ENCODE peak calls at places on chromosomes 5 and 9, in seven cellular contexts. Y, A, R, E, C, P and N are unnamed samples.

GRCh38 chr5:158940977-158941376 is 158.7 kb downstream of the EBF1 start:
- DNase-seq in Y (no peak), A (no peak), R (no peak), E (no peak), C (no peak), P (no peak), N (no peak)

GRCh38 chr5:69493235-69493925 is 790 bp downstream of the OCLN start:
- DNase-seq in Y (no peak), A (peak; percentile 79), R (peak; percentile 33), E (peak; percentile 45), C (no peak), P (peak; percentile 56), N (peak; percentile 64)

GRCh38 chr9:99505915-99506314 is 283.8 kb downstream of the SEC61B start:
- DNase-seq in Y (no peak), A (no peak), R (no peak), E (no peak), C (no peak), P (no peak), N (no peak)

GRCh38 chr5:60076746-60077145 is 183.2 kb upstream of the PDE4D start:
- DNase-seq in Y (no peak), A (no peak), R (no peak), E (no peak), C (no peak), P (no peak), N (no peak)

GRCh38 chr5:156182174-156182967 is 144.6 kb upstream of the SGCD start:
- DNase-seq in Y (peak; percentile 35), A (no peak), R (peak; percentile 8), E (no peak), C (no peak), P (no peak), N (no peak)

GRCh38 chr5:1158647-1159340 is 42.6 kb upstream of the SLC6A19 start:
- DNase-seq in Y (no peak), A (no peak), R (no peak), E (no peak), C (no peak), P (no peak), N (no peak)

GRCh38 chr5:64074533-64074932 is 91.1 kb upstream of the RNF180 start:
- DNase-seq in Y (peak; percentile 3), A (peak; percentile 49), R (peak; percentile 20), E (peak; percentile 27), C (peak; percentile 1), P (peak; percentile 38), N (peak; percentile 79)

GRCh38 chr9:7780261-7780988 is 19.2 kb downstream of the DMAC1 start:
- DNase-seq in Y (peak; percentile 73), A (no peak), R (peak; percentile 64), E (peak; percentile 14), C (peak; percentile 55), P (no peak), N (peak; percentile 28)

GRCh38 chr9:110969971-110970381 is 68.3 kb downstream of the LPAR1 start:
- DNase-seq in Y (peak; percentile 85), A (no peak), R (peak; percentile 64), E (no peak), C (peak; percentile 91), P (no peak), N (no peak)

GRCh38 chr5:139561655-139562451 is 714 bp downstream of the UBE2D2 start:
- DNase-seq in Y (peak; percentile 34), A (peak; percentile 72), R (peak; percentile 60), E (no peak), C (peak; percentile 67), P (peak; percentile 36), N (peak; percentile 65)

GRCh38 chr9:14211564-14211963 is 102.4 kb downstream of the NFIB start:
- DNase-seq in Y (no peak), A (no peak), R (no peak), E (no peak), C (no peak), P (no peak), N (no peak)

GRCh38 chr5:140570488-140570887 is 5.9 kb downstream of the SLC35A4 start:
- DNase-seq in Y (no peak), A (no peak), R (no peak), E (no peak), C (no peak), P (no peak), N (no peak)

GRCh38 chr5:77881528-77881927 is 105.4 kb upstream of the TBCA start:
- DNase-seq in Y (peak; percentile 18), A (no peak), R (no peak), E (no peak), C (peak; percentile 43), P (no peak), N (no peak)

GRCh38 chr9:88697764-88698436 is 162.9 kb downstream of the NXNL2 start:
- DNase-seq in Y (peak; percentile 39), A (no peak), R (peak; percentile 69), E (no peak), C (no peak), P (no peak), N (no peak)

GRCh38 chr5:77990020-77990419 is 213.9 kb upstream of the TBCA start:
- DNase-seq in Y (no peak), A (no peak), R (no peak), E (no peak), C (no peak), P (peak; percentile 62), N (peak; percentile 62)

GRCh38 chr5:145471831-145472616 is 363.1 kb downstream of the PRELID2 start:
- DNase-seq in Y (peak; percentile 36), A (no peak), R (no peak), E (peak; percentile 23), C (no peak), P (no peak), N (peak; percentile 61)

GRCh38 chr5:122377023-122377422 is 65.0 kb downstream of the SNCAIP start:
- DNase-seq in Y (peak; percentile 26), A (no peak), R (peak; percentile 15), E (no peak), C (no peak), P (no peak), N (no peak)

GRCh38 chr5:61582421-61582820 is 250.4 kb downstream of the ZSWIM6 start:
- DNase-seq in Y (no peak), A (no peak), R (no peak), E (no peak), C (no peak), P (no peak), N (no peak)

GRCh38 chr9:93431498-93432105 is 19.9 kb upstream of the FAM120A start:
- DNase-seq in Y (no peak), A (no peak), R (no peak), E (no peak), C (no peak), P (no peak), N (no peak)
- H2AK5ac ChIP-seq in Y (no peak overlapping the region), A (no peak overlapping the region), R (no peak overlapping the region), E (no peak overlapping the region), C (no peak overlapping the region), P (no peak overlapping the region), N (no peak overlapping the region)

GRCh38 chr5:79183011-79183410 is 52.9 kb upstream of the JMY start:
- DNase-seq in Y (no peak), A (no peak), R (no peak), E (no peak), C (no peak), P (no peak), N (no peak)

GRCh38 chr5:79186021-79186420 is 49.9 kb upstream of the JMY start:
- DNase-seq in Y (no peak), A (no peak), R (no peak), E (no peak), C (no peak), P (no peak), N (no peak)

GRCh38 chr5:79183617-79184016 is 52.3 kb upstream of the JMY start:
- DNase-seq in Y (no peak), A (no peak), R (no peak), E (no peak), C (no peak), P (no peak), N (no peak)

GRCh38 chr5:79182141-79182540 is 53.8 kb upstream of the JMY start:
- DNase-seq in Y (no peak), A (no peak), R (no peak), E (no peak), C (no peak), P (no peak), N (no peak)

DNA sequence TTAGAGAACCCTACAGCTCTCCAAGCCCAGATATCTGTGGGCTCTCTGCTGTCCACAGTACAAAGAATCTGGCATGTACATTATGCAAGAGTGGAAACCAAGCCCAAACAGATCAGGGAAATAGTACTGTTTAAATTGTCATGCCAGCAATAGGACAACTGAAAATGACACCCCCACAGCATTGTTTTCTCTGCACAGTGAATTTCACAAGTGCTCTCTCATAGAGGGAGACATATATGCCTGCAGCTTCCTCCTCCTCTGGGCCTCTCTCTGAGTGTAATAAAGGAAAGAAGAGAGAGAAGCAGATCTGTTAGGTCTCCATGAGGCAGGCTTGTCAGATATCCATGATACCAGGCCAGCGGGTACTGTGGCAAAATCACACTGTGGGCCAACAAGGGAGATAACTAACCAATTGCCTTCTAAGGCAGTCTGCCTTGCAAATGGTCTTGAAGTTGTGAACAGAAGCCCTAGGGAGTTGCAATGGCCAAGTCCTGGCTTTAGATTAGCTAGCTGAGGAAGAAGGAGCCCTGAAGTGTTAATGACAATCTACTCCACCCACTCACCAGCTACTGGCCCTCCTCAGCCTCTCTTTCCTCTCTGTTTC is 54.4 kb upstream of the JMY start:
- DNase-seq in Y (no peak), A (no peak), R (peak; percentile 12), E (no peak), C (peak; percentile 35), P (no peak), N (peak; percentile 95)
- H3K4ac ChIP-seq in Y (no peak overlapping the region), A (no peak overlapping the region), R (no peak overlapping the region), E (no peak overlapping the region), C (no peak overlapping the region), P (no peak overlapping the region), N (peak overlapping the region; percentile 36)

GRCh38 chr9:128412120-128412790 is 8.4 kb upstream of the CERCAM start:
- DNase-seq in Y (peak; percentile 31), A (peak; percentile 100), R (peak; percentile 35), E (peak; percentile 72), C (peak; percentile 36), P (peak; percentile 95), N (peak; percentile 92)

GRCh38 chr9:128408963-128409431 is 11.7 kb upstream of the CERCAM start:
- DNase-seq in Y (no peak), A (no peak), R (no peak), E (peak; percentile 46), C (no peak), P (no peak), N (no peak)

GRCh38 chr9:128409450-128409849 is 11.2 kb upstream of the CERCAM start:
- DNase-seq in Y (no peak), A (no peak), R (no peak), E (no peak), C (no peak), P (no peak), N (no peak)

GRCh38 chr9:128411373-128412119 is 9.1 kb upstream of the CERCAM start:
- DNase-seq in Y (no peak), A (no peak), R (no peak), E (no peak), C (no peak), P (no peak), N (no peak)

GRCh38 chr9:128409998-128410397 is 10.7 kb upstream of the CERCAM start:
- DNase-seq in Y (no peak), A (no peak), R (peak; percentile 49), E (no peak), C (no peak), P (no peak), N (peak; percentile 59)
- H3K4me2 ChIP-seq in Y (no peak overlapping the region), A (no peak overlapping the region), R (no peak overlapping the region), E (no peak overlapping the region), C (no peak overlapping the region), P (no peak overlapping the region), N (no peak overlapping the region)

DNA sequence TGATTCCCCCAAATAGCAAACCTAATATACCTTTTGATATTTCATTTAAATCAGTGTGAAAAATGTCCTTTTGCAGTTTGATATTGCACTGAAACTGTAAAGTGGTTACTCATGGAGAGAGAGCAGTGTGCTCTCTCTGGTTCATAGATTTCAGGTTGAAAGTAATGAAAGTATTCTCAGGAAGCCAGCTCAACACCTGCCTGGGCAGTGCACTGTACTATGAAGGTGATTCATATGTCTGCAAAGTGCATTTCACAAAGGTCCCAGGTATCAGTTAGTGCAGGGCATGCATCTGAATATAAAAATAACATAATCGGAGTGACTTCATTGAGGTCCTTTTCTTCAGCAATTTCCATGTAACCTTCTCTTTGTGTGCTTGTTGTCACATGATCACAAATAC is 274.3 kb downstream of the CDH18 start:
- DNase-seq in Y (no peak), A (no peak), R (no peak), E (no peak), C (no peak), P (no peak), N (no peak)
- H2AK5ac ChIP-seq in Y (no peak overlapping the region), A (no peak overlapping the region), R (no peak overlapping the region), E (no peak overlapping the region), C (no peak overlapping the region), P (no peak overlapping the region), N (no peak overlapping the region)